ENCODE peak calls at places on chromosomes 12 and 14, in eight cellular contexts. N is testis, F is adrenal gland, G is body of pancreas, D is upper lobe of left lung, I is sigmoid colon, H is gastrocnemius medialis, X is NB4. U is an unnamed sample.

GRCh38 chr12:9750276-9751203 is 10.2 kb downstream of the CD69 start:
- DNase-seq in F (peak), I (peak), X (peak), D (peak), G (no peak), N (peak), H (no peak), U (peak)

GRCh38 chr12:64806173-64806572 is 18.3 kb upstream of the TBC1D30 start:
- DNase-seq in I (no peak), D (no peak), G (no peak), F (no peak), X (no peak), N (no peak), H (no peak), U (no peak)

GRCh38 chr14:68468437-68469207 is 324.2 kb downstream of the ZFP36L1 start:
- DNase-seq in F (no peak), D (no peak), G (no peak), H (no peak), N (no peak), X (no peak), I (no peak), U (no peak)

GRCh38 chr12:27347779-27348178 is 15.1 kb downstream of the BMAL2 start:
- DNase-seq in H (no peak), I (no peak), X (no peak), D (no peak), G (no peak), N (no peak), F (no peak), U (no peak)

GRCh38 chr14:91980157-91980556 is 32.7 kb upstream of the FBLN5 start:
- DNase-seq in X (peak), I (no peak), D (no peak), N (no peak), H (no peak), G (no peak), F (no peak), U (no peak)

GRCh38 chr12:109948382-109948781 is 47.8 kb downstream of the GIT2 start:
- DNase-seq in D (no peak), F (no peak), H (no peak), G (no peak), I (no peak), N (no peak), X (no peak), U (no peak)

GRCh38 chr14:21913759-21914158 is 240.1 kb upstream of the OR4E1 start:
- DNase-seq in X (peak), I (no peak), N (peak), D (no peak), F (peak), H (no peak), G (peak), U (peak)

GRCh38 chr12:94534278-94534677 is 74.6 kb upstream of the CEP83 start:
- DNase-seq in F (no peak), X (no peak), G (no peak), N (no peak), I (no peak), D (no peak), H (no peak), U (peak)

GRCh38 chr12:24754690-24755638 is 193.9 kb downstream of the BCAT1 start:
- DNase-seq in I (no peak), D (no peak), H (no peak), G (no peak), X (no peak), N (no peak), F (no peak), U (no peak)

GRCh38 chr12:32847287-32847686 is 49.3 kb downstream of the PKP2 start:
- DNase-seq in D (no peak), N (no peak), X (no peak), I (no peak), F (no peak), H (no peak), G (no peak), U (no peak)

GRCh38 chr12:6360578-6361490 is 14.5 kb downstream of the SCNN1A start:
- DNase-seq in X (no peak), H (no peak), D (no peak), F (no peak), N (no peak), I (no peak), G (no peak), U (no peak)

GRCh38 chr12:10928746-10929286 is at the start of gene PRH2:
- DNase-seq in N (no peak), D (no peak), H (no peak), X (no peak), F (no peak), I (no peak), G (no peak), U (no peak)

DNA sequence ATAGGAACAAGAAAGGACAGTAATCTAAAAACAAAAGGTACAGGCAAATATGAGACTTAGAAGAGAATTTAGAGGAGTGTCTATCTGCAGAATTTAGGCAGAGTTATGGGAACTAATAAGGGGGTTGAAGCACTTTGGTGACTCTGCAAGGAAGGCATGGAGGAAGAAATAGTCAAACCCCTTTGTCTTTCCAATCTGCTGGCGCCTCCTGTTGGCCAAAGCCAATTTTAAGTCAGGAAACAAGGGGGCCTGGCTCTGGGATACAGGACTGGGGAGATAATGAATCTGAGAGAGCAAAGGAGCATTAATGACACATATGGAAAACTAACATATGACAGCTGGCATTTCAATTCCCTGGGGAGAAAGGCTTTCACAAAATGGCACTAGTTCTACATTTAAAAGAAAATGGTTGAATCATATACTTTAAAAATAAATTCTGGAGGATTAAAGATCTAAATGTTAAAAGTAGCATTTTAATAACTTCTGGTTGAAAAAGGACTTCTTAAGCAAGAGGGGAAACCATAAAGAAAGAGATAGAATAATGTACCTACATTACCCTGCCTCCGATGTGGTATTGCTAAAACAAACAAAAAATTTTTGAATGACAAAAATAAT is 48.5 kb upstream of the CSRP2 start:
- DNase-seq in H (no peak), G (peak), N (peak), D (no peak), X (peak), F (peak), I (no peak), U (no peak)
- TF ChIP-seq CTCF in H (no peak), G (no peak), N (no peak), D (no peak), X (peak), F (peak), I (no peak), U (no peak)

DNA sequence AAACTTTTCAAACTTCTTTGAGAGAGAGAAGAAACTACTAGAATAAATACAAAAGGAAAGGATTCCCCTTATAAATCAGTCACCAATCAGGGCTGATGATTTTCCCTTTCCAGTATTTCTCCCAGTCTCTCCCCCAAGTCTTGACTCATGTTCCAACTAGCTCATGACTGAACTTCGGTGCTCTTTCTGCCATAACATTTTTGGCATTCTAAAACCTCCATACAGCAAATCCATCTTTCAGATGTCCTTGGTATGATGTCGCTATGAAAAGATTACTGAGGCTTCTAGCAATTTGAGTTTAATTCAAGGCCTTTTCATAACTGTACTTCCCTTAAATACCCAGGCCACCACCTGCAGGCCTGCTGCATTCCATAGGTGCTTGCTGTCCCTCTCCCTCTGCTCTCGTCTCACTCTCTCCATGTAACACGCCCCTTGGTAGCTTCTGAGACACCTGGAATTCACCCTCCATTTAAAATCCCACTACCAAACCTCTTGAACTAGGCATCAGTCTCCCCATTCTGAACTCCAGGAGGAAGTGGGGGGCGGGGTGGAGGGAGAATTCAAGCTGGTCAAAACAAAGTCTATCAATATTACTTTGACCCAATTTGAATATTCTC is 2.4 kb downstream of the PRKD1 start:
- DNase-seq in X (no peak), D (no peak), N (no peak), I (no peak), F (no peak), G (no peak), H (no peak), U (no peak)
- H3K4me3 ChIP-seq in X (no peak), D (peak), N (peak), I (no peak), F (no peak), G (no peak), H (no peak), U (no peak)

GRCh38 chr12:118102070-118102469 is 1.7 kb downstream of the VSIG10 start:
- DNase-seq in G (no peak), H (peak), X (no peak), N (no peak), I (no peak), D (no peak), F (no peak), U (no peak)

GRCh38 chr12:118101051-118101450 is 2.8 kb downstream of the VSIG10 start:
- DNase-seq in F (no peak), I (no peak), X (no peak), N (no peak), D (no peak), H (no peak), G (no peak), U (no peak)

GRCh38 chr12:118103231-118103600 is 595 bp downstream of the VSIG10 start:
- DNase-seq in D (no peak), G (no peak), N (peak), H (no peak), I (peak), F (no peak), X (peak), U (no peak)

GRCh38 chr12:118102609-118103008 is 1.2 kb downstream of the VSIG10 start:
- DNase-seq in H (no peak), I (no peak), X (no peak), D (no peak), N (no peak), F (no peak), G (no peak), U (no peak)

DNA sequence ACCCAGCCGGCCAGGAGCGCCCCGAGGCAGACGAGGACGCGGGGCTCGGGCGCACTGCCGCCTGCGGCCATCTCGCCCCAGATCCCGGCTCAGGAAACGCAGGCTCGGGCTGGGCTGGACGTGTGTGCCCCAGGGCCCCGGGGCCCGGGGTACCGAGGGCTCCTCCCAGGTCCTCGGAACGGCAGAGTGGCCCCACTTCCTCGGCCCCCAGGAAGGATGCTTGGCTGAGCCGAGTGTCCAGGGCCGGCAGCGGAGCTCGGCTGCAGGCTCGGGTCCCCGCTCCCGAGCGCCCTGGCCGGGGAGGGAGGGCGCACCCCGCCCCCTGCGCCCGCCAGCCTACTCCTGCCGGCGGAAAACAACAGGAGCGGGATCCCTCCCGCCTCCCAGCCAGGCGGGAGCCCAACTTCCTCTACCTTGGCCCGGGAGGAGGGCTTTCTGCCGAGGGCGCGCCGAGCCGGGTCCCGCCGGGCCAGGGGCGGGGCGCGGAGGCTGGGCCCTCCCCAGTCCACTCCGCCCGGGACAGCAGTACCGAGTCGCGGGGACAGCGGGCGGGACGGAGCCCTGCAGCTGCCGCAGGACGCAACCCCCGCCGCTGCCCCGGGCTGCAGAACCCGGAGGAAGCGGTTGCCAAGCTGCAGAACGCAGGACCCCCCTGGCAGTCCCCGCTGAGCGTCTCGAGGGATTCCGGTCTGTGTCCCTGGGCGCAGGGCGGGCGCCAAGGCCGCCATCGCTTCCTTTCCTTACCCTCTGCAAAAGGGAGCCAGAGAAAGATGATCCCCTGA is at the start of gene VSIG10:
- DNase-seq in G (peak), I (peak), N (peak), H (peak), D (peak), F (peak), X (peak), U (peak)
- TF ChIP-seq POLR2A in G (peak), I (peak), N (no peak), H (peak), D (peak), F (peak), X (peak), U (no peak)

DNA sequence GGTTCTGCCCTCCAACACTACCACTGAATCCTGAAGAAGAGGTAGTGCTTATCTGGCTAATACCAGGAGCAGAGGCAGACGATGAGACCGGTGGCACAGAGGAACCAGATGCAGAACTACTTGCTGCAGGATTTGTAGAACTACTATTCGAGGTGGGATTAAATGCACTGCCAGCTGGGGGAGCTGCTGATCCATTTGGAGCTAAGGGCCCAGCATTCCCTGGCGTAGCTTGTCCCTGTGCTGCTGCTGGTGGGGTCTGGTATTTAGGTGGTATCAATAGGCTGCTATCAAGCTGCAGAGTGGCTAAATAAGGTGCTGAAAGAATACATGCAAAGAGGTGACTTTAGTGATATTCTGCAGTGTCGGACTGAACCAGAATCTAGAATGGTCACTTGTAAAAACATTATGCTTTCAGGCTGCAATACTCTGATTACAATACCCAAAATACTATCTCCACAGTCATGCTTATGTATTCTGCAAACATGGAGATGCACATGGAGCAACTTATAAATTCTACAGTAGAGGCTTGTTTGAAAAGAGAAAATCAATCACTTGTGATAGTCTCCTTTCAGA is 294.2 kb downstream of the MED13L start:
- DNase-seq in N (no peak), H (no peak), X (peak), G (no peak), D (no peak), F (no peak), I (no peak), U (no peak)
- TF ChIP-seq CTCF in N (no peak), H (peak), X (peak), G (no peak), D (no peak), F (peak), I (no peak), U (no peak)

GRCh38 chr14:99666533-99666932 is 17.6 kb upstream of the CYP46A1 start:
- DNase-seq in X (no peak), I (no peak), H (no peak), N (no peak), G (no peak), D (no peak), F (no peak), U (no peak)

GRCh38 chr14:99667045-99667444 is 17.1 kb upstream of the CYP46A1 start:
- DNase-seq in G (no peak), I (no peak), N (no peak), F (no peak), X (no peak), D (no peak), H (no peak), U (no peak)

GRCh38 chr14:99662846-99663245 is 17.9 kb downstream of the HHIPL1 start:
- DNase-seq in D (no peak), N (no peak), I (no peak), X (no peak), H (no peak), G (no peak), F (no peak), U (no peak)

GRCh38 chr14:99664636-99665273 is 19.3 kb upstream of the CYP46A1 start:
- DNase-seq in I (no peak), X (no peak), G (no peak), H (no peak), D (no peak), F (no peak), N (no peak), U (no peak)

DNA sequence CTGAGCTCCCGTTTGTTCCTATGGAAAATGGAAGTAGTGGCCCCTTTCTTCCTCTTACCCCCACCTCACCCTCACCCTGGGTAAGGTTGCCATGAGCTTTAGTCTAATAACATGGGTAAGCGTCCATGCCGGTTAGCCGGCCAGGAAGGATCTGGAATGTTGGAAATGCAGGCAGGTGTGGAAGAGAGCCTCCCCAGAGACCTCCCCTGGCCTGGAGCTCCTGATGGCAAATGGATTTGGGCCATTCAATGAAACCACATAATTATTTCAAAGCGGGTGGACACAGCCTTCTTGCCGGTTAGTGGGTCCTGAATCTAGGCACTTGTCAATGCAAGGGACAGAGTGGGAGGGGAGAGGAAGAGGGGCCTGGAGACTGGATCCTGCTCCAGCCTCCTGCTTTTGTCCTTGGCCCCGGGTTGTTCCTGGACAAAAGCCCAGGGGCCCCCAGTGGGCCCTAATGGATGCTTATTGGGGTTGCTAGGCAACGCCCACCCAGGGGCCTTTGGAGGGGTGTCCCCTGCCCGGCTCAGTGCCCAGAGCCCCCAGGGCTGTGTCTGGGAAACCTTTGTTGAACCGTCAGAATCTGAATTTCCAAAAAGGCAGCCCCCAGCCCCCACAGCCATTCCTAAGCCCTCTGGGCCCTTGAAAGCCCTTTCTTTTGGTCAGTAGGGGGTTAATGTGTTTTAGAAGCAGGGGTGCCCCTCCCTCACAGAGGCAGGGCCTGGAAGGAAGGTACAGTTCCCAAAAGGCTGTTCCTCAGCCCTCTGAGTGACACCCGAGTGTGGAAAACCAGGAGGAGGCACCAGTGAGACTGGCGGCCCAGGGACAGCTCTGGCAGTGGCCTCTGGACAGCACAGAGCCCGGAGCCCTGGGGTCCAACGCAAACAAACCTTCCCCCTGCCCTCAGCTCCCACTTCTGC is 19.0 kb downstream of the HHIPL1 start:
- DNase-seq in I (no peak), H (no peak), X (no peak), G (no peak), F (no peak), N (no peak), D (no peak), U (no peak)
- H3K4me3 ChIP-seq in I (no peak), H (no peak), X (no peak), G (no peak), F (no peak), N (no peak), D (no peak), U (no peak)

GRCh38 chr12:912466-913235 is 36.8 kb downstream of the RAD52 start:
- DNase-seq in G (no peak), X (no peak), N (no peak), F (no peak), H (no peak), D (no peak), I (no peak), U (no peak)
- TF ChIP-seq POLR2A in G (no peak), X (no peak), N (no peak), F (no peak), H (no peak), D (no peak), I (no peak), U (no peak)

GRCh38 chr12:88951177-88951576 is 370.9 kb upstream of the KITLG start:
- DNase-seq in G (no peak), X (no peak), N (no peak), F (no peak), H (no peak), D (no peak), I (no peak), U (no peak)

GRCh38 chr12:88945041-88945732 is 364.9 kb upstream of the KITLG start:
- DNase-seq in H (peak), N (no peak), X (no peak), D (no peak), I (no peak), G (no peak), F (no peak), U (no peak)

GRCh38 chr12:88944403-88944802 is 364.1 kb upstream of the KITLG start:
- DNase-seq in H (no peak), G (no peak), F (no peak), D (no peak), I (no peak), N (no peak), X (peak), U (no peak)

GRCh38 chr12:88946377-88946997 is 366.2 kb upstream of the KITLG start:
- DNase-seq in H (peak), X (peak), D (no peak), I (no peak), G (no peak), F (no peak), N (no peak), U (peak)

DNA sequence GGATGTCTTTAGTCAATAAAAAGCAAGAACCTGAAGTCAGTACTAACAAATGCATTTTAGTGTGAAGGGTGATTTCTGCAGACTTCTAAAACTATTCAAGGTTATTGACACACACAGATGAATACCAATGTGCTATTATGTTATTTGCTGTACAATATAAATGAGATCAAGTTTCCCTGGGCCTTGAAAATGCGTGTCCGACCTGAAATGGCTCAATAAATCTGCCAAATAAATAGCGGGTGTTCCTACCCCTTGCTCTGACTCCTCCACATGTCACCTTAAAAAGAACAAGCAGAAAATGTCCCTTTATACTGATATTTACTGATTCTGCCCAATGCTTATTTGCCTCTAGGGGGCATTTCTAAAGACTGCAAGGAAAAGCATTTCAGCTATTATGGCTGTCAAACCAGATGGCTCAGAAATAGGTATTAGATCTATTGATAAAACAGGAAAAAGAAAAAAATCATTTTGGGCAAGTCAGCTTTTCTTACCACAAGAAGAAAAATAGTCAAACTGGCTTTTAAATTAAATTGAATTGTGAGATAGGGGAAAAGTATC is 367.3 kb upstream of the KITLG start:
- DNase-seq in X (no peak), G (no peak), I (no peak), N (no peak), F (no peak), D (no peak), H (no peak), U (no peak)
- TF ChIP-seq CTCF in X (peak), G (no peak), I (no peak), N (no peak), F (no peak), D (no peak), H (no peak), U (no peak)